ENCODE peak calls at places on chromosomes 1 and 21, in ten cellular contexts. M is CD8-positive, alpha-beta T cell; H is hepatocyte; C is heart right ventricle; O is kidney; L is right lobe of liver; X is GM23338; S is sigmoid colon; R is cardiac muscle cell; N is endothelial cell of umbilical vein. K is an unnamed sample. For H3K4me1, the result is how much of the 10 kb centered on the place peaks cover.

GRCh38 chr1:101567582-101568189 is 330.9 kb downstream of the S1PR1 start:
- DNase-seq in H (peak), N (peak), C (no peak), L (peak), X (peak), S (no peak), O (peak), R (peak), M (peak), K (peak)

GRCh38 chr1:151960780-151961513 is 32.7 kb downstream of the S100A10 start:
- DNase-seq in R (no peak), N (peak), X (no peak), S (no peak), M (no peak), C (no peak), L (no peak), O (no peak), H (no peak), K (no peak)

GRCh38 chr1:247415423-247416361 is at the start of gene NLRP3:
- DNase-seq in M (peak), H (peak), S (peak), X (peak), C (peak), R (no peak), N (peak), O (no peak), L (no peak), K (peak)

GRCh38 chr1:93670141-93670540 is 11.5 kb downstream of the BCAR3 start:
- DNase-seq in H (no peak), L (no peak), R (no peak), O (no peak), X (no peak), C (peak), S (peak), M (no peak), N (peak), K (no peak)

GRCh38 chr1:182716740-182717720 is 32.6 kb upstream of the RGS8 start:
- DNase-seq in S (no peak), H (no peak), R (no peak), O (no peak), X (no peak), C (no peak), L (no peak), M (no peak), N (no peak), K (no peak)

GRCh38 chr1:209095627-209096595 is 487.6 kb upstream of the CAMK1G start:
- DNase-seq in X (no peak), L (no peak), O (no peak), R (no peak), C (no peak), N (no peak), S (no peak), H (peak), M (no peak), K (no peak)

GRCh38 chr1:156906206-156906910 is 12.8 kb downstream of the PEAR1 start:
- DNase-seq in C (no peak), N (no peak), L (no peak), O (peak), R (no peak), S (no peak), H (no peak), M (no peak), X (no peak), K (no peak)

GRCh38 chr1:54540891-54541290 is 7.1 kb upstream of the ACOT11 start:
- DNase-seq in L (no peak), S (no peak), C (no peak), M (no peak), X (no peak), O (no peak), H (no peak), R (no peak), N (no peak), K (no peak)

GRCh38 chr1:150981805-150982712 is at the start of gene ANXA9:
- DNase-seq in M (no peak), O (no peak), S (no peak), L (peak), H (peak), R (no peak), C (no peak), X (peak), N (no peak), K (peak)

GRCh38 chr1:225987491-225988316 is 11.4 kb downstream of the SDE2 start:
- DNase-seq in C (no peak), X (peak), R (peak), H (peak), O (no peak), S (no peak), M (no peak), L (no peak), N (peak), K (peak)

GRCh38 chr1:69611316-69611715 is 43.6 kb downstream of the LRRC7 start:
- DNase-seq in O (no peak), H (no peak), N (peak), L (no peak), R (no peak), C (no peak), S (no peak), M (no peak), X (no peak), K (no peak)

GRCh38 chr1:23369335-23370013 is at the start of gene ZNF436:
- DNase-seq in R (peak), L (peak), C (peak), S (peak), X (peak), N (peak), H (peak), M (peak), O (peak), K (peak)

GRCh38 chr21:43994085-43994484 is 18.0 kb upstream of the TRAPPC10 start:
- DNase-seq in X (no peak), O (no peak), S (peak), C (no peak), M (no peak), N (no peak), L (no peak), R (no peak), H (no peak), K (peak)

GRCh38 chr1:114510235-114511047 is 562 bp downstream of the TRIM33 start:
- DNase-seq in S (peak), X (peak), R (peak), H (peak), C (peak), O (peak), M (peak), N (peak), L (peak), K (peak)

GRCh38 chr1:10631811-10632481 is 157.2 kb downstream of the PEX14 start:
- DNase-seq in X (peak), L (peak), S (peak), C (no peak), R (peak), M (no peak), O (peak), N (no peak), H (no peak), K (no peak)

GRCh38 chr1:6888268-6888667 is 103.0 kb downstream of the CAMTA1 start:
- DNase-seq in C (no peak), H (no peak), O (no peak), X (no peak), S (no peak), M (no peak), L (no peak), R (no peak), N (peak), K (no peak)

GRCh38 chr1:184419734-184420161 is 32.9 kb downstream of the C1orf21 start:
- DNase-seq in O (no peak), N (no peak), M (no peak), R (no peak), L (no peak), X (no peak), C (no peak), H (peak), S (no peak), K (no peak)

GRCh38 chr1:185041742-185042141 is 3.6 kb upstream of the RNF2 start:
- DNase-seq in X (no peak), M (no peak), L (no peak), H (no peak), C (no peak), R (no peak), O (no peak), N (no peak), S (no peak), K (no peak)

GRCh38 chr1:51989582-51990477 is 670 bp downstream of the RAB3B start:
- DNase-seq in M (no peak), N (no peak), L (peak), S (no peak), C (no peak), R (no peak), X (peak), H (no peak), O (no peak), K (no peak)

GRCh38 chr1:169044296-169044695 is 62.2 kb upstream of the ATP1B1 start:
- DNase-seq in O (no peak), H (no peak), R (no peak), X (no peak), L (no peak), M (peak), C (no peak), N (no peak), S (no peak), K (peak)

GRCh38 chr1:152623203-152623844 is 421 bp upstream of the LCE3A start:
- DNase-seq in N (no peak), X (peak), L (no peak), C (no peak), R (no peak), M (no peak), H (no peak), O (no peak), S (no peak), K (no peak)

GRCh38 chr1:162204129-162204882 is 134.8 kb downstream of the NOS1AP start:
- DNase-seq in L (no peak), O (no peak), S (no peak), N (no peak), R (no peak), H (no peak), C (no peak), X (no peak), M (no peak), K (no peak)

GRCh38 chr21:26777166-26777565 is 68.0 kb downstream of the ADAMTS1 start:
- DNase-seq in H (no peak), N (no peak), R (no peak), L (no peak), S (no peak), X (no peak), O (no peak), M (no peak), C (no peak), K (no peak)
- H3K4me3 ChIP-seq in H (no peak), N (no peak), R (no peak), L (no peak), S (no peak), X (no peak), O (no peak), M (no peak), C (no peak), K (no peak)

GRCh38 chr1:18946550-18947381 is 9.7 kb downstream of the IFFO2 start:
- DNase-seq in M (no peak), O (peak), X (no peak), N (no peak), L (no peak), R (no peak), S (no peak), H (no peak), C (no peak), K (no peak)
- H3K27ac ChIP-seq in M (no peak), O (no peak), X (no peak), N (no peak), L (no peak), R (peak), S (peak), H (no peak), C (no peak), K (peak)

DNA sequence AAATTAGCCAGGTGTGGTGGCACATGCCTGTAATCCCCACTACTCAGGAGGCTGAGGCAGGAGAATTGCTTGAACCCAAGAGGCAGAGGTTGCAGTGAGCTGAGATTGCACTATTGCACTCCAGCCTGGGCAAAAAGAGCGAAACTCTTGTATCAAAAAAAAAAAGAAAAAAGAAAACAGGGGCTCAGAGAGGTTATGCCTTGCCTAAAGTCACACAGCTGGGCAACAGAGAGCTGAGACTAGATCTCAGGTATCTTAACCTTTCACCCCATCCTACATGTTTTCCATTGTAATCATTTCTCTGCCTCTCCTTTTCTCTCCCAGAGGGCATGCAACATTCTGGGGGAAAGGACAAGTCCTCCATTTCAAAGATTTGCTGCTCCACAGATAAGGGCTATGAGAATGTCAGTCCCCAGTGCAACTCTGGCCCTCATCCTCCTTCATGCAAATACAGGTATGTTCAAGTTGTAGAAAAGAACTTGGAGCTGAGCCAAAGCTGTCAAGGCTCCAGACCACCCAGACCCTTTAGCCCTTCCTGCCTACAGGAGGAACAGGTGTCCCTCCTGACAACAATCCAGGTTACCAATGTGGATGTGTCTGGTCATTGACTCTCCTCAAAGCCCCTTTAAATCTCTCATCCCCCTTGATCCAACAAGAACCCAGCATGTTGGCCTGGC is 6.9 kb downstream of the SLC9A1 start:
- DNase-seq in M (no peak), L (no peak), C (no peak), X (no peak), N (no peak), R (no peak), S (no peak), H (no peak), O (no peak), K (no peak)
- H3K4me1 ChIP-seq in M (under half), L (under half), C (half or more), X (under half), N (under half), R (under half), S (under half), H (half or more), O (under half), K (under half)

GRCh38 chr1:192604979-192605620 is 29.5 kb downstream of the RGS1 start:
- DNase-seq in L (no peak), S (no peak), N (no peak), H (no peak), C (no peak), M (no peak), R (no peak), O (no peak), X (no peak), K (no peak)
- H3K4me3 ChIP-seq in L (no peak), S (no peak), N (no peak), H (no peak), C (no peak), M (no peak), R (no peak), O (no peak), X (no peak), K (no peak)

DNA sequence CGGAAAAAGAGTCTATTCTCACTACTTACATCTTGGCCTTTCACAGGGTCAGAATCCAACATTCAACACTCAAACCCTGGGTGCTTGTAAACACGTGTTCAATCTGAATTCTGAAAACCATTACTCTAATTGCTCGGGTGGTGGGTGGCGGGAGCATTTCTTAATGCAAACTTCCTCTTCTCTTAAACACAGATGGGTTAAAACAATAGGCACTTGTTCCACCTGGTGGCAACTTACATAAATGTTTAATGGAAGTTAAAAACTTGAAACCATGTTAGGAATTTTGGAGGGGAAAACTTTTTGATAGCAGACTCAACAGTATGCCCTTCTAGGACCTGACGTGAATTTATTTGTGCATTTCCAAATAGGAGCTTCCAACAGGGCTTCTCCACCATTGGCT is 23.4 kb upstream of the TDRD10 start:
- DNase-seq in C (no peak), L (no peak), R (no peak), M (no peak), O (no peak), N (peak), X (peak), H (peak), S (no peak), K (peak)
- H3K27ac ChIP-seq in C (no peak), L (no peak), R (no peak), M (no peak), O (no peak), N (no peak), X (no peak), H (no peak), S (no peak), K (no peak)

DNA sequence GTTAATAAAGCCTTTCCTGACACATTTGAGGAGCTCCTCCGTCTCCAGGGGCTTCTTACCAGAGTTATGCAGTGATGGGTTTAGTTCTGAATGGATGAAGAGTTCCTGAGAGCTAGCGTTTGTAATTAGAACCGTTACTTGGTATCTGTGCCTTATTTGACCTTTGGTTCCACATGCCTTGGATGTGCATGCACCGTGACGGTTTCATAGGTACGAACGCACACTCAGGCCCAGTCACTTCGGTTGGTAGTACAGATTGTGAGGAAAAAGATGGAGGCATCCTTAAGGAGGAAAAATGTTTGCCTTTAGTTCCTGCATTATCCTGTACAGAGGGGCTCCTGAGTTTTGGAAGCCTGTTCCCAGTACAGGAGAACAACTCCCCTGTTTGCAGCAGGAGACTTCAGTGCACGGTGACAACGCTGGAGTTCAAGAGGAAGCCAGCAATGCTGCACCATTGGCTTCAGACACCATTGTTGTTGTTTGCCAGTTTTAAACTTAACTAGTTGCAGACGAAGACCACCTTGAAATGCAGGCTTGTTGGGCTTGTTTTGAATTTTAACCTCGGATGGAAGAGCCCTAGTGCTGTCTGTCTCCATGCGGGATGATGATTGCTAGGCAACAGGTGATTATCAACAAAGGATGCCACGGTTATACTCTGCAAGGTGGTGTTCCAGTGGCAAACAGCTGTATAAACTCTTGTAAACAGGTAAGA is 8.2 kb downstream of the RBM15 start:
- DNase-seq in R (no peak), C (no peak), H (no peak), L (no peak), M (no peak), O (no peak), S (no peak), N (no peak), X (peak), K (no peak)
- H3K4me1 ChIP-seq in R (under half), C (half or more), H (half or more), L (under half), M (half or more), O (under half), S (under half), N (under half), X (half or more), K (under half)